ENCODE peak calls at places on chromosomes 2 and 18, in nine cellular contexts. K, S, A, O, P, L, W, J and D are unnamed samples.

GRCh38 chr2:241232736-241233575 is 44.5 kb downstream of the ANO7 start:
- DNase-seq in K (no peak), S (no peak), A (no peak), O (no peak), P (no peak), L (no peak), W (no peak), J (no peak), D (no peak)

GRCh38 chr2:201872576-201872975 is 66.2 kb downstream of the CDK15 start:
- DNase-seq in K (no peak), S (no peak), A (no peak), O (no peak), P (no peak), L (no peak), W (no peak), J (no peak), D (no peak)

GRCh38 chr18:23718243-23718720 is 29.0 kb downstream of the LAMA3 start:
- DNase-seq in K (peak; percentile 87), S (no peak), A (no peak), O (peak; percentile 88), P (no peak), L (peak; percentile 91), W (no peak), J (no peak), D (peak; percentile 91)

GRCh38 chr2:153145470-153145869 is 333.1 kb downstream of the RPRM start:
- DNase-seq in K (no peak), S (no peak), A (no peak), O (no peak), P (peak; percentile 52), L (no peak), W (peak; percentile 60), J (no peak), D (no peak)

GRCh38 chr2:238238311-238238765 is 1.5 kb downstream of the HES6 start:
- DNase-seq in K (no peak), S (no peak), A (no peak), O (no peak), P (no peak), L (no peak), W (no peak), J (no peak), D (no peak)

GRCh38 chr18:35306588-35307250 is 16.7 kb upstream of the ZSCAN30 start:
- DNase-seq in K (no peak), S (no peak), A (no peak), O (no peak), P (no peak), L (no peak), W (no peak), J (no peak), D (no peak)

GRCh38 chr18:9211955-9212354 is 75.4 kb downstream of the ANKRD12 start:
- DNase-seq in K (no peak), S (no peak), A (no peak), O (no peak), P (no peak), L (no peak), W (no peak), J (no peak), D (no peak)

GRCh38 chr2:104502904-104503303 is 351.0 kb upstream of the POU3F3 start:
- DNase-seq in K (no peak), S (no peak), A (no peak), O (no peak), P (peak; percentile 89), L (no peak), W (no peak), J (no peak), D (no peak)

GRCh38 chr2:172098287-172098649 is 4.4 kb downstream of the DLX2 start:
- DNase-seq in K (no peak), S (no peak), A (no peak), O (peak; percentile 38), P (no peak), L (no peak), W (no peak), J (no peak), D (no peak)

GRCh38 chr2:44168684-44169154 is at the start of gene PPM1B:
- DNase-seq in K (no peak), S (peak; percentile 98), A (no peak), O (no peak), P (peak; percentile 100), L (no peak), W (peak; percentile 99), J (no peak), D (peak; percentile 99)

GRCh38 chr18:58657081-58657480 is 14.2 kb upstream of the MALT1 start:
- DNase-seq in K (no peak), S (no peak), A (no peak), O (no peak), P (no peak), L (no peak), W (no peak), J (peak; percentile 52), D (no peak)
- H3K4me3 ChIP-seq in K (no peak overlapping the region), S (no peak overlapping the region), A (no peak overlapping the region), O (no peak overlapping the region), P (no peak overlapping the region), L (no peak overlapping the region), W (no peak overlapping the region), J (peak overlapping the region; percentile 59), D (no peak overlapping the region)

DNA sequence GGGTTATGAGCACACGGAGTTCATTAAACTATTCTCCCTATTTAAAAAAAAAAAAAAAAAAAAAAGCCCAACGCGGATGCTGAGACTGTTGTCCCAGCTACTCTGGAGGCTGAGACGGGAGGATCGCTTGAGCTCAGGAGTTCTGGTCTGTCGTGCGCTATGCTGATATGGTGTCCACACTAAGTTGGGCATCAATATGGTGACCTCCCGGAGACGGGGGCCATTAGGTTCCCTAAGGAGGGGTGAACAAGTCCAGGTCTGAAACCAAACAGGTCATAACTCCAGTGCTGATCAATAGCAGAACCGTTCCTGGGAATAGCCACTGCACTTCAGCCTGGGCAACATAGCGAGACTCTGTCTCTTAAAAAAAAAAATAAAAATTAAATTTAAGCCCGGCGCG is 12.9 kb upstream of the ANKRD53 start:
- DNase-seq in K (no peak), S (no peak), A (peak; percentile 22), O (no peak), P (no peak), L (no peak), W (no peak), J (no peak), D (peak; percentile 25)
- H3K4me3 ChIP-seq in K (no peak overlapping the region), S (peak overlapping the region; percentile 68), A (no peak overlapping the region), O (peak overlapping the region; percentile 80), P (peak overlapping the region; percentile 71), L (no peak overlapping the region), W (peak overlapping the region; percentile 10), J (peak overlapping the region; percentile 57), D (no peak overlapping the region)

GRCh38 chr18:79548621-79548985 is 131.0 kb upstream of the CTDP1 start:
- DNase-seq in K (no peak), S (no peak), A (no peak), O (no peak), P (no peak), L (no peak), W (no peak), J (no peak), D (no peak)

GRCh38 chr18:79548077-79548450 is 131.5 kb upstream of the CTDP1 start:
- DNase-seq in K (no peak), S (no peak), A (no peak), O (no peak), P (no peak), L (no peak), W (no peak), J (no peak), D (no peak)

GRCh38 chr18:79546781-79547272 is 132.8 kb upstream of the CTDP1 start:
- DNase-seq in K (no peak), S (no peak), A (no peak), O (no peak), P (no peak), L (no peak), W (no peak), J (no peak), D (peak; percentile 81)

GRCh38 chr18:79548986-79549637 is 130.5 kb upstream of the CTDP1 start:
- DNase-seq in K (no peak), S (no peak), A (no peak), O (no peak), P (no peak), L (no peak), W (no peak), J (no peak), D (no peak)

DNA sequence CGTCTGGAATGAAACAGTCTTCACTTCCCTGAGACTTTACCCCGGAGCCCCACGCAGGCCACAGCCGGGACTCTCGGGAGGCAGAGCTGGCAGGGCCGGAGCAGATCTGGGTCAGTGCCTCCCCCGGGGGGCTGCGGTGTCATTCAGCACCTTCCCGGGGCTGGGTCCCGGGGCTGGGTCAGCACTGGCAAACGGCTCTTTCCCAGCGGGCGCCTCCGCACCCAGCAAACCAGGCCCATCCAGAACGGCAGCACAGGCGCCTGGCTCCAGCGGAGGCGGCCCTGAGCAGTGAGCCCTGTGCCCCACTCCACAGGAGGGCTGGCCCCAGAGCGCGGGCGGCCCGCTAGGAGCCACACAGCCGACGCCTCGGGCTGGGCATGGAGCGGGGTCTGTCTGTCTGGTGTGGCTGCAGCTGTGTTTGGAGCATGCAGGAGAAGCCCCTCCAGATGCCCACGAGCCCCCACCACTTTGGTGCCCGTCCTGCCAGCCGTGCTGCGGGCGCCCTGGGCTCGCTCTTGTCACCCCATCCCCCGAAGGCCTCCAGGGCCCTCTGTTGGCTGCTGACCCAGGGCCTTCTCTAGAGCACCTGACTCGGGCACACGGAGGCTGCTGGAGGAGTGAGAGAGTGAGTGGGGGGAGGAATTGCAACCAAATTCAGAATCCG is 132.1 kb upstream of the CTDP1 start:
- DNase-seq in K (no peak), S (no peak), A (no peak), O (no peak), P (no peak), L (no peak), W (no peak), J (no peak), D (no peak)
- H3K4me3 ChIP-seq in K (no peak overlapping the region), S (no peak overlapping the region), A (no peak overlapping the region), O (no peak overlapping the region), P (peak overlapping the region; percentile 24), L (no peak overlapping the region), W (no peak overlapping the region), J (no peak overlapping the region), D (no peak overlapping the region)

GRCh38 chr2:3145471-3146027 is 232.1 kb downstream of the EIPR1 start:
- DNase-seq in K (no peak), S (no peak), A (no peak), O (no peak), P (no peak), L (no peak), W (no peak), J (no peak), D (no peak)
- H3K4me3 ChIP-seq in K (no peak overlapping the region), S (no peak overlapping the region), A (no peak overlapping the region), O (no peak overlapping the region), P (no peak overlapping the region), L (no peak overlapping the region), W (no peak overlapping the region), J (no peak overlapping the region), D (no peak overlapping the region)

GRCh38 chr2:120863173-120863545 is 127.5 kb downstream of the GLI2 start:
- DNase-seq in K (no peak), S (no peak), A (no peak), O (no peak), P (peak; percentile 30), L (no peak), W (no peak), J (no peak), D (no peak)
- H3K4me3 ChIP-seq in K (no peak overlapping the region), S (no peak overlapping the region), A (no peak overlapping the region), O (no peak overlapping the region), P (no peak overlapping the region), L (no peak overlapping the region), W (no peak overlapping the region), J (no peak overlapping the region), D (no peak overlapping the region)

GRCh38 chr2:28088970-28089369 is 198.4 kb downstream of the BABAM2 start:
- DNase-seq in K (peak; percentile 81), S (no peak), A (no peak), O (peak; percentile 70), P (no peak), L (peak; percentile 44), W (no peak), J (no peak), D (no peak)
- H3K4me3 ChIP-seq in K (no peak overlapping the region), S (no peak overlapping the region), A (no peak overlapping the region), O (no peak overlapping the region), P (no peak overlapping the region), L (no peak overlapping the region), W (no peak overlapping the region), J (no peak overlapping the region), D (no peak overlapping the region)